ENCODE peak calls at places on chromosomes 6 and 20, in four cellular contexts. E is SK-N-SH, Q is K562, R is GM12878. O is an unnamed sample.
A peak's percentile ranks its signal among the peaks of the same experiment; 100 is the strongest.

GRCh38 chr20:6668546-6668945 is 98.9 kb upstream of the BMP2 start:
- DNase-seq in R (no peak), Q (no peak), E (no peak), O (no peak)

GRCh38 chr6:21176197-21176596 is 417.4 kb upstream of the SOX4 start:
- DNase-seq in Q (no peak), E (no peak), R (no peak), O (no peak)

GRCh38 chr6:4426916-4427315 is 291.5 kb upstream of the ECI2 start:
- DNase-seq in Q (no peak), E (no peak), R (no peak), O (no peak)

GRCh38 chr6:17066610-17067009 is 35.2 kb upstream of the STMND1 start:
- DNase-seq in E (no peak), R (no peak), Q (no peak), O (no peak)

GRCh38 chr6:37489697-37490336 is 9.9 kb downstream of the CCDC167 start:
- DNase-seq in R (no peak), Q (no peak), E (peak; percentile 68), O (no peak)

GRCh38 chr6:163332575-163332974 is 81.9 kb upstream of the QKI start:
- DNase-seq in R (no peak), E (no peak), Q (no peak), O (no peak)

GRCh38 chr6:22512716-22513452 is 56.5 kb upstream of the HDGFL1 start:
- DNase-seq in R (no peak), E (no peak), Q (no peak), O (no peak)

GRCh38 chr6:21780601-21781000 is 187.1 kb downstream of the SOX4 start:
- DNase-seq in R (no peak), E (no peak), Q (no peak), O (no peak)

GRCh38 chr6:160690458-160690857 is 11.6 kb upstream of the PLG start:
- DNase-seq in R (no peak), Q (no peak), E (no peak), O (no peak)

GRCh38 chr20:1912056-1912455 is 16.8 kb downstream of the SIRPA start:
- DNase-seq in R (no peak), E (no peak), Q (peak; percentile 31), O (no peak)

GRCh38 chr6:31651602-31652191 is 764 bp downstream of the BAG6 start:
- DNase-seq in E (peak; percentile 80), Q (peak; percentile 90), R (no peak), O (peak; percentile 67)

GRCh38 chr20:13788167-13788834 is 3.5 kb downstream of the NDUFAF5 start:
- DNase-seq in Q (peak; percentile 34), R (peak; percentile 21), E (peak; percentile 58), O (peak; percentile 49)

GRCh38 chr20:23050847-23051627 is 1.6 kb upstream of the THBD start:
- DNase-seq in Q (peak; percentile 69), R (no peak), E (no peak), O (peak; percentile 94)

GRCh38 chr6:36927691-36928546 is 26.6 kb upstream of the PI16 start:
- DNase-seq in E (no peak), Q (no peak), R (no peak), O (no peak)

GRCh38 chr6:122555561-122555960 is 54.6 kb upstream of the PKIB start:
- DNase-seq in Q (no peak), R (no peak), E (no peak), O (no peak)

GRCh38 chr6:54525731-54526130 is 217.5 kb downstream of the TINAG start:
- DNase-seq in Q (no peak), E (no peak), R (no peak), O (no peak)

GRCh38 chr6:62102387-62102786 is 183.6 kb downstream of the KHDRBS2 start:
- DNase-seq in R (no peak), Q (no peak), E (no peak), O (no peak)

GRCh38 chr6:112216699-112217551 is 37.4 kb downstream of the LAMA4 start:
- DNase-seq in Q (no peak), E (no peak), R (no peak), O (no peak)

GRCh38 chr6:108742041-108742440 is 106.2 kb upstream of the ARMC2 start:
- DNase-seq in R (no peak), Q (no peak), E (no peak), O (no peak)

GRCh38 chr6:134551245-134551960 is 233.5 kb upstream of the SGK1 start:
- DNase-seq in Q (no peak), E (no peak), R (no peak), O (no peak)
- TF ChIP-seq MAX in Q (no peak), E (no peak), R (no peak), O (no peak)

DNA sequence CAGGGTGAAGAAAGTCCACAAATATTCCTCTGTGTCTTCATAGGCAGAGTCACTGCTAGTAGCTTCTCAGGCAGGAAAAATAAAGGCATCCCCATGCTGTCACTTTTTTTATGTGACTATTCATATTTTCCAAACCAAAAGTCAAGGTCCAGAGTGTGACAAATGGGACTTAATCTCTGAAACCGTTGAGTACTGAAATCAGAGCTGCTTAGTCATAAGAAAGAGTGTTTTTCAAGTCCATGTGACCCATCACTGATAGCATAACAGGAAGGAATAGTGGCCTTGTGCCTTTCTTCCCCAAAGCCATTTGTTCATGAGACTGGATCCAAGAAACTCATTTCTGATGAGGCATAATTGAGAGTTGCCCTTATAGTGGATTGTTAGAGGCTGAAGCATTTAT is 210.3 kb upstream of the TSHZ2 start:
- DNase-seq in R (no peak), Q (no peak), E (no peak), O (no peak)
- TF ChIP-seq USF1 in R (no peak), Q (no peak), E (no peak), O (no peak)

DNA sequence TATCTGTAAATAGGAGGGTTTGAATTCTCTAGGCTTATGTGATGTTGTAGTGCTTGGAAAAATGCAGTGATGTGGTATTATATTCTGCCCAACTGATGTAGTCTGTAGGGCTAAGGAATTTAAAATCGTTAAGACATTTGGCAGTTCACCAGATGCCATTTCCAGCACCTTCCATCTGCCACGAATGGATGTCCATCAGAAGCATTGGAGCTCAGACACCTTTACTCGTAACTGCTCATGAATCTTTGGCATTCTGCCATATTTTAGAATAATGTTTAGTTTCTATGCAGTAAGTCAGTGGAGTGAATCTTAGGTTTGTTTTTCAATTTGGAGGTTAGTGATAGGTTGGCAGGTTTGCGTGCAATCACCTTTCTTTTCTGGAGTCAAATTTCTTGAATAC is 2.4 kb upstream of the SYTL3 start:
- DNase-seq in Q (no peak), E (no peak), R (no peak), O (no peak)
- TF ChIP-seq MAX in Q (no peak), E (no peak), R (no peak), O (no peak)

GRCh38 chr6:12963566-12963965 is 247.0 kb downstream of the PHACTR1 start:
- DNase-seq in R (no peak), Q (no peak), E (no peak), O (no peak)

GRCh38 chr6:12961761-12962160 is 245.2 kb downstream of the PHACTR1 start:
- DNase-seq in Q (no peak), R (no peak), E (no peak), O (no peak)

GRCh38 chr6:12967686-12968085 is 251.1 kb downstream of the PHACTR1 start:
- DNase-seq in E (peak; percentile 41), Q (no peak), R (no peak), O (no peak)

GRCh38 chr6:12962529-12962928 is 246.0 kb downstream of the PHACTR1 start:
- DNase-seq in R (no peak), Q (no peak), E (no peak), O (no peak)

GRCh38 chr6:12962995-12963394 is 246.4 kb downstream of the PHACTR1 start:
- DNase-seq in R (no peak), E (no peak), Q (no peak), O (no peak)
- TF ChIP-seq USF1 in R (no peak), E (no peak), Q (no peak), O (no peak)

GRCh38 chr6:14665827-14666724 is 548.5 kb downstream of the CD83 start:
- DNase-seq in E (no peak), R (no peak), Q (peak; percentile 51), O (no peak)
- TF ChIP-seq MAX in E (no peak), R (no peak), Q (no peak), O (no peak)

GRCh38 chr6:106731144-106731842 is 101.9 kb downstream of the QRSL1 start:
- DNase-seq in E (no peak), R (no peak), Q (no peak), O (no peak)
- TF ChIP-seq USF1 in E (no peak), R (no peak), Q (no peak), O (no peak)

O was measured in WTC11.